ENCODE peak calls at places on chromosomes 1 and 21, in four cellular contexts. One of them, this sample, is unnamed.
A peak's percentile ranks its signal among the peaks of the same experiment; 100 is the strongest.

GRCh38 chr1:18637553-18637960 is 6.9 kb downstream of the PAX7 start:
- DNase-seq in HTR-8/SVneo: no peak
- DNase-seq in NCI-H1092: no peak
- DNase-seq in anterior cingulate cortex: no peak
- DNase-seq in this sample: no peak

GRCh38 chr1:201089621-201090020 is 22.6 kb downstream of the CACNA1S start:
- DNase-seq in HTR-8/SVneo: no peak
- DNase-seq in NCI-H1092: no peak
- DNase-seq in anterior cingulate cortex: no peak
- DNase-seq in this sample: no peak

GRCh38 chr21:36698160-36699025 is 522 bp upstream of the SIM2 start:
- DNase-seq in HTR-8/SVneo: peak; percentile 61
- DNase-seq in NCI-H1092: peak; percentile 59
- DNase-seq in anterior cingulate cortex: no peak
- DNase-seq in this sample: peak; percentile 59

GRCh38 chr1:232894436-232894835 is 56.0 kb upstream of the NTPCR start:
- DNase-seq in HTR-8/SVneo: no peak
- DNase-seq in NCI-H1092: no peak
- DNase-seq in anterior cingulate cortex: no peak
- DNase-seq in this sample: no peak

GRCh38 chr1:24535021-24535424 is 20.9 kb upstream of the NCMAP start:
- DNase-seq in HTR-8/SVneo: no peak
- DNase-seq in NCI-H1092: no peak
- DNase-seq in anterior cingulate cortex: no peak
- DNase-seq in this sample: peak; percentile 83

GRCh38 chr21:34969431-34970036 is 79.6 kb downstream of the RUNX1 start:
- DNase-seq in HTR-8/SVneo: no peak
- DNase-seq in NCI-H1092: no peak
- DNase-seq in anterior cingulate cortex: no peak
- DNase-seq in this sample: no peak

GRCh38 chr1:240695416-240695815 is 83.5 kb upstream of the GREM2 start:
- DNase-seq in HTR-8/SVneo: no peak
- DNase-seq in NCI-H1092: no peak
- DNase-seq in anterior cingulate cortex: no peak
- DNase-seq in this sample: no peak

GRCh38 chr1:178345238-178345637 is 151.5 kb downstream of the CLEC20A start:
- DNase-seq in HTR-8/SVneo: no peak
- DNase-seq in NCI-H1092: no peak
- DNase-seq in anterior cingulate cortex: no peak
- DNase-seq in this sample: no peak

GRCh38 chr1:199546323-199546722 is 481.2 kb upstream of the NR5A2 start:
- DNase-seq in HTR-8/SVneo: no peak
- DNase-seq in NCI-H1092: no peak
- DNase-seq in anterior cingulate cortex: no peak
- DNase-seq in this sample: no peak

GRCh38 chr1:24364975-24365678 is 46.0 kb downstream of the GRHL3 start:
- DNase-seq in HTR-8/SVneo: peak; percentile 59
- DNase-seq in NCI-H1092: no peak
- DNase-seq in anterior cingulate cortex: no peak
- DNase-seq in this sample: no peak

GRCh38 chr1:199084293-199084692 is 445.5 kb downstream of the PTPRC start:
- DNase-seq in HTR-8/SVneo: no peak
- DNase-seq in NCI-H1092: no peak
- DNase-seq in anterior cingulate cortex: no peak
- DNase-seq in this sample: no peak

GRCh38 chr1:228016181-228016510 is 9.3 kb downstream of the WNT3A start:
- DNase-seq in HTR-8/SVneo: no peak
- DNase-seq in NCI-H1092: no peak
- DNase-seq in anterior cingulate cortex: no peak
- DNase-seq in this sample: no peak

GRCh38 chr1:88737338-88737927 is 53.4 kb downstream of the PKN2 start:
- DNase-seq in HTR-8/SVneo: no peak
- DNase-seq in NCI-H1092: no peak
- DNase-seq in anterior cingulate cortex: no peak
- DNase-seq in this sample: no peak

GRCh38 chr1:11802973-11803885 is 2.5 kb downstream of the MTHFR start:
- DNase-seq in HTR-8/SVneo: peak; percentile 75
- DNase-seq in NCI-H1092: no peak
- DNase-seq in anterior cingulate cortex: peak; percentile 77
- DNase-seq in this sample: peak; percentile 81

GRCh38 chr1:55868026-55868425 is 652.9 kb upstream of the USP24 start:
- DNase-seq in HTR-8/SVneo: no peak
- DNase-seq in NCI-H1092: no peak
- DNase-seq in anterior cingulate cortex: no peak
- DNase-seq in this sample: no peak

GRCh38 chr1:161733526-161733925 is 12.2 kb downstream of the FCRLB start:
- DNase-seq in HTR-8/SVneo: no peak
- DNase-seq in NCI-H1092: no peak
- DNase-seq in anterior cingulate cortex: no peak
- DNase-seq in this sample: no peak

GRCh38 chr1:210231846-210232523 is 611 bp upstream of the SERTAD4 start:
- DNase-seq in HTR-8/SVneo: no peak
- DNase-seq in NCI-H1092: no peak
- DNase-seq in anterior cingulate cortex: no peak
- DNase-seq in this sample: no peak

GRCh38 chr1:242057745-242058115 is 58.8 kb upstream of the MAP1LC3C start:
- DNase-seq in HTR-8/SVneo: no peak
- DNase-seq in NCI-H1092: no peak
- DNase-seq in anterior cingulate cortex: no peak
- DNase-seq in this sample: no peak

GRCh38 chr1:79811173-79811572 is 804.6 kb upstream of the ADGRL4 start:
- DNase-seq in HTR-8/SVneo: peak; percentile 0
- DNase-seq in NCI-H1092: no peak
- DNase-seq in anterior cingulate cortex: no peak
- DNase-seq in this sample: no peak

GRCh38 chr1:1630191-1630964 is 1.6 kb upstream of the MMP23B start:
- DNase-seq in HTR-8/SVneo: no peak
- DNase-seq in NCI-H1092: peak; percentile 54
- DNase-seq in anterior cingulate cortex: peak; percentile 61
- DNase-seq in this sample: peak; percentile 94

GRCh38 chr1:78043436-78043835 is 2.3 kb upstream of the GIPC2 start:
- DNase-seq in HTR-8/SVneo: no peak
- DNase-seq in NCI-H1092: no peak
- DNase-seq in anterior cingulate cortex: no peak
- DNase-seq in this sample: no peak

GRCh38 chr1:229156819-229157218 is 114.1 kb upstream of the RAB4A start:
- DNase-seq in HTR-8/SVneo: peak; percentile 40
- DNase-seq in NCI-H1092: peak; percentile 12
- DNase-seq in anterior cingulate cortex: no peak
- DNase-seq in this sample: no peak

GRCh38 chr1:36321119-36321951 is 2.1 kb downstream of the EVA1B start:
- DNase-seq in HTR-8/SVneo: no peak
- DNase-seq in NCI-H1092: no peak
- DNase-seq in anterior cingulate cortex: no peak
- DNase-seq in this sample: peak; percentile 74

GRCh38 chr1:147541672-147542548 is 609 bp downstream of the BCL9 start:
- DNase-seq in HTR-8/SVneo: peak; percentile 3
- DNase-seq in NCI-H1092: peak; percentile 53
- DNase-seq in anterior cingulate cortex: peak; percentile 65
- DNase-seq in this sample: peak; percentile 67

GRCh38 chr1:100895540-100896480 is at the start of gene SLC30A7:
- DNase-seq in HTR-8/SVneo: peak; percentile 55
- DNase-seq in NCI-H1092: peak; percentile 64
- DNase-seq in anterior cingulate cortex: peak; percentile 93
- DNase-seq in this sample: peak; percentile 99

GRCh38 chr1:197980457-197980856 is 63.3 kb downstream of the LHX9 start:
- DNase-seq in HTR-8/SVneo: no peak
- DNase-seq in NCI-H1092: no peak
- DNase-seq in anterior cingulate cortex: no peak
- DNase-seq in this sample: no peak

GRCh38 chr1:201626629-201627275 is 87.8 kb downstream of the NAV1 start:
- DNase-seq in HTR-8/SVneo: no peak
- DNase-seq in NCI-H1092: no peak
- DNase-seq in anterior cingulate cortex: no peak
- DNase-seq in this sample: no peak

GRCh38 chr1:98001764-98002163 is 80.9 kb upstream of the DPYD start:
- DNase-seq in HTR-8/SVneo: no peak
- DNase-seq in NCI-H1092: no peak
- DNase-seq in anterior cingulate cortex: no peak
- DNase-seq in this sample: no peak

GRCh38 chr21:38126677-38127271 is 130.0 kb upstream of the KCNJ15 start:
- DNase-seq in HTR-8/SVneo: peak; percentile 31
- DNase-seq in NCI-H1092: peak; percentile 74
- DNase-seq in anterior cingulate cortex: peak; percentile 33
- DNase-seq in this sample: peak; percentile 76